ENCODE peak calls at places on chromosomes 16 and 17, in six cellular contexts. L, F, J, P, N and D are unnamed samples. For H3K4me1, the result is how much of the 10 kb centered on the place peaks cover.

GRCh38 chr16:83797013-83797412 is 10.8 kb upstream of the HSBP1 start:
- DNase-seq in P (no peak), N (no peak), F (no peak), L (no peak), J (no peak), D (no peak)

GRCh38 chr17:28341516-28341915 is 6.0 kb downstream of the TNFAIP1 start:
- DNase-seq in J (no peak), F (no peak), N (no peak), L (no peak), P (no peak), D (no peak)

GRCh38 chr16:28531777-28532744 is 6.7 kb downstream of the NUPR1 start:
- DNase-seq in L (peak), J (peak), P (peak), F (peak), N (no peak), D (no peak)

GRCh38 chr16:2229602-2230250 is 6.3 kb downstream of the E4F1 start:
- DNase-seq in L (no peak), J (no peak), N (no peak), F (no peak), P (no peak), D (no peak)

GRCh38 chr16:4693956-4694663 is 748 bp downstream of the NUDT16L1 start:
- DNase-seq in F (peak), P (peak), J (peak), L (peak), N (peak), D (no peak)

GRCh38 chr17:2241823-2242222 is 61.8 kb downstream of the SMG6 start:
- DNase-seq in J (no peak), N (peak), L (no peak), P (no peak), F (peak), D (no peak)

GRCh38 chr17:27609606-27610303 is 21.2 kb upstream of the LGALS9 start:
- DNase-seq in F (peak), N (peak), J (no peak), L (peak), P (peak), D (peak)

GRCh38 chr16:70675851-70676513 is 9.9 kb downstream of the MTSS2 start:
- DNase-seq in L (no peak), N (no peak), J (no peak), F (no peak), P (no peak), D (no peak)

GRCh38 chr16:29790949-29791844 is 646 bp downstream of the KIF22 start:
- DNase-seq in F (no peak), N (no peak), J (no peak), L (no peak), P (peak), D (no peak)

GRCh38 chr17:20184191-20184590 is 175.0 kb downstream of the SPECC1 start:
- DNase-seq in L (no peak), F (no peak), P (no peak), N (no peak), J (no peak), D (no peak)

GRCh38 chr17:29567362-29568330 is 809 bp upstream of the ABHD15 start:
- DNase-seq in L (peak), J (peak), P (peak), F (peak), N (peak), D (peak)

GRCh38 chr17:38702166-38702899 is 2.7 kb upstream of the MLLT6 start:
- DNase-seq in P (peak), L (peak), N (peak), J (peak), F (peak), D (peak)

GRCh38 chr17:80287038-80287437 is 26.4 kb downstream of the RNF213 start:
- DNase-seq in P (no peak), N (no peak), J (no peak), F (no peak), L (no peak), D (no peak)

GRCh38 chr17:77204531-77204930 is 63.8 kb downstream of the SEC14L1 start:
- DNase-seq in N (no peak), J (no peak), F (no peak), P (no peak), L (no peak), D (no peak)

GRCh38 chr17:6084226-6085161 is 14.3 kb downstream of the WSCD1 start:
- DNase-seq in F (no peak), N (no peak), J (no peak), P (no peak), L (no peak), D (no peak)

GRCh38 chr17:20981046-20981920 is 61.5 kb downstream of the USP22 start:
- DNase-seq in N (no peak), J (no peak), F (no peak), P (no peak), L (no peak), D (no peak)

GRCh38 chr17:29847118-29847517 is 82.9 kb downstream of the SSH2 start:
- DNase-seq in N (no peak), J (no peak), P (no peak), L (no peak), F (no peak), D (no peak)

GRCh38 chr17:81684442-81684911 is 666 bp downstream of the HGS start:
- DNase-seq in F (no peak), L (peak), J (no peak), P (no peak), N (peak), D (peak)

GRCh38 chr16:73457851-73458250 is 409.9 kb upstream of the ZFHX3 start:
- DNase-seq in L (no peak), N (no peak), P (no peak), J (no peak), F (no peak), D (no peak)

GRCh38 chr17:64348666-64349065 is 42.0 kb downstream of the PECAM1 start:
- DNase-seq in P (no peak), L (no peak), F (peak), N (no peak), J (no peak), D (no peak)

GRCh38 chr16:57498031-57498430 is 11.7 kb upstream of the DOK4 start:
- DNase-seq in L (no peak), F (no peak), P (no peak), J (no peak), N (no peak), D (no peak)

GRCh38 chr17:18122991-18123753 is 14.6 kb downstream of the MYO15A start:
- DNase-seq in P (no peak), F (no peak), L (no peak), J (no peak), N (no peak), D (peak)

GRCh38 chr17:14198013-14198412 is 38.6 kb downstream of the CDRT15 start:
- DNase-seq in F (no peak), P (peak), L (peak), N (no peak), J (peak), D (no peak)

GRCh38 chr16:77199211-77199610 is at the start of gene SYCE1L:
- DNase-seq in N (no peak), J (no peak), L (no peak), P (no peak), F (no peak), D (no peak)

GRCh38 chr16:11360581-11360980 is 15.3 kb downstream of the RMI2 start:
- DNase-seq in P (no peak), J (no peak), F (no peak), N (no peak), L (no peak), D (no peak)

GRCh38 chr16:58098207-58099096 is 30.7 kb downstream of the CFAP20 start:
- DNase-seq in L (no peak), P (peak), N (peak), J (no peak), F (no peak), D (peak)

GRCh38 chr17:81403040-81403467 is 7.8 kb downstream of the BAHCC1 start:
- DNase-seq in N (peak), F (no peak), L (peak), J (no peak), P (no peak), D (no peak)

GRCh38 chr17:83173180-83173996 is 94.0 kb downstream of the METRNL start:
- DNase-seq in F (no peak), P (peak), J (no peak), N (no peak), L (no peak), D (no peak)

GRCh38 chr16:83098536-83098935 is 471.8 kb downstream of the CDH13 start:
- DNase-seq in J (no peak), P (no peak), N (no peak), L (no peak), F (no peak), D (no peak)

GRCh38 chr16:67040906-67041305 is 12.0 kb downstream of the CBFB start:
- DNase-seq in N (peak), J (no peak), P (no peak), F (no peak), L (no peak), D (no peak)

GRCh38 chr17:81267390-81268067 is 27.6 kb downstream of the SLC38A10 start:
- DNase-seq in P (no peak), L (no peak), N (no peak), F (no peak), J (no peak), D (no peak)

GRCh38 chr16:27439273-27440018 is 37.5 kb downstream of the IL21R start:
- DNase-seq in L (no peak), P (no peak), F (no peak), N (no peak), J (no peak), D (no peak)

GRCh38 chr16:31107465-31107867 is 720 bp upstream of the BCKDK start:
- DNase-seq in L (no peak), F (no peak), N (no peak), J (peak), P (peak), D (no peak)

GRCh38 chr17:59432657-59433056 is 101.2 kb downstream of the YPEL2 start:
- DNase-seq in F (no peak), N (no peak), P (no peak), J (no peak), L (no peak), D (no peak)

GRCh38 chr17:9860851-9861250 is 35.1 kb downstream of the GLP2R start:
- DNase-seq in J (no peak), P (no peak), L (no peak), F (no peak), N (no peak), D (no peak)
- H3K27ac ChIP-seq in J (no peak), P (no peak), L (no peak), F (no peak), N (no peak), D (no peak)

DNA sequence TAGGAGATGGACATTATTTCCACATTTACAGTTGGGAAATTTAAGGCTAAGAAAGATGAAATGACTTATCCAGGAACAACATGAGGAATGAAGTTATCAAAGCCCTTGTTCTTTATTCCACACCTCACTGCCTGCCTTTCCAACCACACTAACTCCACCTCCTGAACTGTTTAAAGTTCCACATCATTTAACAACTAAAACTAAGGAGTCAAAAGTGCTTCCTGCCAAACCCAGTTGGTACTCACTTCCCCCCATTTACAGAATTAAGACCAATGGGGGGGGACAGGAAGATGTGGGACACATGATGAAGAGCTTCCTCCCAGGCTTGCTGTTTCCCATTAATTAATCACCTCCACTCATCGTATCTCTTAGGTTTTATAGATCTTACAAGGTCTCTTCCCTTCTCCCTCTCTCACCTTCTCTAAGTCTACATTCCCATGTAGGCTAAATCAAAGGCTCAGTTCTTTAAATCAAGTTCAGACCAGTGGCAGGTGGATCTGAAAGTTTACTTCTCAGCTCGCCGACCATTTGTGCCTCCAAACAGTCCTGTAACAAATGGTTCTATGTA is 19.2 kb upstream of the TMEM101 start:
- DNase-seq in J (no peak), F (no peak), P (no peak), N (no peak), L (no peak), D (no peak)
- TF ChIP-seq CTCF in J (no peak), F (no peak), P (no peak), N (no peak), L (no peak), D (no peak)

GRCh38 chr17:78879679-78880186 is 23.3 kb downstream of the CEP295NL start:
- DNase-seq in F (peak), N (peak), J (peak), P (peak), L (no peak), D (no peak)
- H3K4me1 ChIP-seq in F (under half), N (half or more), J (under half), P (under half), L (under half), D (under half)

DNA sequence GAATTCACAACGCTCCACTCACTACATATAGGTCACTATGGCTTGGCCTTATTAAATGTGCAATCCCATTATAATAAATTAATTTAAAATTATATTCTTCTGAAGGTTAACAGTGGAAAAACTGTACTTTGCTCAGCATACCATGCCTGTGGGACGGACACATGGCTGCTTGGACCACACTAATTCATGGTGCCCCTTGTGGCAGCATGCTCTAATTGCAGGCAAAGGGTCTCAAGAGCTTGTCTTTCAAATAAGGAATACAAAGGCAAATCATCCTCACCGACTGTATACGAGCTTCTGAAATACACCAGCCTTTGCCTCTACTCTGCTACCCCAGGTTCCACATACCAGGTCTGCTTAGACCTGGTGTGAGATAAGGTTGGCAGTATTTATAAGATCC is 11.7 kb downstream of the SMPD3 start:
- DNase-seq in L (peak), P (no peak), F (no peak), J (no peak), N (no peak), D (no peak)
- H3K27ac ChIP-seq in L (no peak), P (no peak), F (no peak), J (no peak), N (no peak), D (no peak)

DNA sequence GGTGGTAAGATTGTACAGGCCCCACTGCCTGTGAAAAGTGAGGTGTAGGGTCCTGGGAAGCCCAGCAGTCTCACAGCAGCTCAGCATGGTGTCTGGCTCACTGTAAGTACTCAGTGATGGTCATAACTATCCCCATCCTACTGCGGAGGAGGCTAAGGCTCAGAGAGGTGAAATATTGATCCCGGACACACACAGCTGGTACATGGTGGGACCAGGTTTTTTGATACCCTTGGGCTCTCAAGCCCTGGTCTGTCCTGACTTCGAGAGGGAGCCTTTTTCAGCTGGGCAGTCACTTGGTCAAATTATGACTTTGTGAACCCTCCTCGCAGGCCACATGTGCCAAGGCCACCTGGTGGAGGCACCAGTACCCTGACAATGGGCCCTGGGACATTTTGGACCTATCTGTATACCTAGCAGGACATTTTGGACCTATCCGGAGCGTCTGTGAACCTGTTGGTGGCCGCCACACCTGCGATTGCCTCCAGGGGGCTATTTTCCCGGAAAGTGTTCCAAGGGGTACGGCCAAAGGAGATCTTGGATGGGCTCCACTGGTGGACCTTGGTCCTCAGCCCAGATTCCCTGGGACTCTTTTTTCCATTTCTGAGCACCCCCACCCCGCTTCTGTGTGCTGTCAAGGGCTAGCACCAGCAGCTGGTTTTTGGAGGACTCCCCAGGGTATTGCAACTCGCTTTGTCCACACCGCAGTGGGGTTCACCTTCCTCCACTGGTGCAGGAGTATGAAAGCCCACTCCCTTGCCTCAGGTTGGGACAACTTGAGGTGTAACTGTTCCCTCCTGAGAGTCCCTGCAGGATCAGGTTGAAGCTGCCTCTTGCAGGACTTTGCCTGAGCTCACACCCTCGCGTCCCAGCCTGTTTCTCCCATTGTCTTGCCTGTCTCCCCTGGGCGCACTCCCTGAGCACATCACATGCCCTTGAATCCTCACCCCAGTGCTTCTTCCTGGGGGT is 83.6 kb upstream of the NKD1 start:
- DNase-seq in P (no peak), N (no peak), J (no peak), F (no peak), L (peak), D (no peak)
- TF ChIP-seq CTCF in P (no peak), N (no peak), J (no peak), F (no peak), L (peak), D (no peak)

DNA sequence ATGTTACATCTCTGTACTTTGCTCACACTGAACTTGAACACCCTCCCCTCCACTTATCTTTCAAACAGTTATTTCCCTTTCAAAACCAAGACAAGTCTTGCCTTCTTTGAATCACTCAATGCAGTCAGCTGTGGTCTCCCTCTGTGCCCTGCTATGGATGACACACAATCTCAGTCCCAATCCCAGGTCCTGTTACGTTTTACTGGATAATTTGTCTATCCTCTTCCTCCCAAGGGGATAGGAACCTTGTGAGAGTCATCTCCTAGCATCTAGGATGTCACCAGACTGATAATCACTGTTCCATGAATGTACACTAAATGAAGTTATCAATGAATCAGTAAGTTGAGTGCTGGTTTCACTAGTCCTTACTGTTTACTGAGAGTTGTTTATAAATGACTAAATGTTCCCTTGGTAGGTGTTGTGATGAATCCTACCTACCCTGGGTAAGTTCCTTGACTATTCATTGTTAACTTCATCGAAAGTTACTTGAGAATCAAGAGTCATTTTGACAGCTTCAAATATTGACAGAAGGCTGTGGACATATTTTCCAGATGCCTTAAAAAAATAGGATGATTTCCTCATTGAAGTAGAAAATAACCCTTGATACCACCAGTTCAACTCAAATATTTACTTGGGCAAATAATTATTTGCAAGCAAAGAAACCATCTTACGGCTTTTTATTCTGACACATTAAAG is 244.9 kb downstream of the PRKCA start:
- DNase-seq in L (no peak), F (no peak), P (no peak), J (no peak), N (no peak), D (no peak)
- H3K4me1 ChIP-seq in L (under half), F (under half), P (under half), J (under half), N (under half), D (under half)

DNA sequence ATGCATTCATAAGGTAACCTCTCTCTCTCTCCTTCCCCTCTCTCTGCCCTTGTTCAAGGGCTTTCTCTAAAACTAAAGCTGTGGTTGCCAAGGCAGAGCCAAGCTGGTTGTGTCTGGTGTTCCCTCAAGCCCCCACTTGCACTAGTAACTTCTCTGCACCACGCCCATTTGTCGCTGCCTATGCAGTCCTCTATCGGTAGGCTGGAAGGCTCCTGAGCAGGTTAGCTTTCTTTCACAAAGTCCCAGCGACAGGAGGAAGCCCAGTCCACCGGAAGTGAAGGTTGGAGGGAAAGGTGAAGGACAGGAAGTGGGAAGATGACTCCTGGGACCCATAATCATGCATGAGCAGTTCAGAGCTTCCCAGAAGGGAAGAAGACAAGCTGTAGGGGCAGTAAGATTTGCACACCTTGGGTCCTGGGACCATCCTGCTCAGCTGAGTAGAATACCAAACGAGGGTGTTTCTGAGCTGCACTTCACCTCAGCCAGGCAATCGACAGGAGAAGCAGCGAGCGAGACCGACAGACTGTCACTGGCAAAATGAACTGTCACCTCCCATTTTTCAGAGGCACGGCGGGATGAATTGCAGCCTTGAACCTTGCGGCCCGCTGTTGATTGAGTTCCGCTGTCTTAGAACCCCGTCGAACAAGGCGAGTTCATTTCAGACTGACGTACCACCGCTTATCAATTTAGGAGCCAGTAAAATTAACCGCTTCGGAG is 14.7 kb upstream of the SKAP1 start:
- DNase-seq in F (no peak), P (no peak), J (no peak), N (no peak), L (peak), D (no peak)
- H3K27ac ChIP-seq in F (no peak), P (no peak), J (no peak), N (no peak), L (no peak), D (no peak)